ENCODE peak calls at places on chromosomes 3 and 15, in six cellular contexts. U, I, X, M, S and B are unnamed samples.

GRCh38 chr15:77839970-77840609 is 207.4 kb upstream of the LINGO1 start:
- DNase-seq in U (no peak), I (no peak), X (no peak), M (no peak), S (no peak), B (no peak)

GRCh38 chr15:81394609-81395008 is 20.6 kb upstream of the TMC3 start:
- DNase-seq in U (no peak), I (no peak), X (no peak), M (no peak), S (no peak), B (peak; percentile 22)

GRCh38 chr3:185353823-185354614 is 8.9 kb upstream of the MAP3K13 start:
- DNase-seq in U (peak; percentile 68), I (peak; percentile 61), X (peak; percentile 85), M (peak; percentile 55), S (peak; percentile 82), B (peak; percentile 45)

GRCh38 chr3:101676765-101677435 is at the start of gene ZBTB11:
- DNase-seq in U (peak; percentile 100), I (peak; percentile 100), X (peak; percentile 100), M (peak; percentile 100), S (peak; percentile 100), B (peak; percentile 100)

GRCh38 chr3:193553606-193554005 is 1.1 kb downstream of the ATP13A4 start:
- DNase-seq in U (no peak), I (no peak), X (no peak), M (no peak), S (no peak), B (no peak)

GRCh38 chr3:19811689-19812088 is 122.3 kb downstream of the EFHB start:
- DNase-seq in U (no peak), I (no peak), X (no peak), M (no peak), S (no peak), B (no peak)

GRCh38 chr3:11145888-11146287 is 8.4 kb upstream of the HRH1 start:
- DNase-seq in U (peak; percentile 85), I (no peak), X (peak; percentile 74), M (no peak), S (no peak), B (no peak)

GRCh38 chr3:186599142-186599784 is 13.6 kb upstream of the AHSG start:
- DNase-seq in U (no peak), I (no peak), X (no peak), M (no peak), S (no peak), B (no peak)

GRCh38 chr15:67833504-67834248 is 6.2 kb downstream of the RNU6-1 start:
- DNase-seq in U (peak; percentile 47), I (peak; percentile 50), X (peak; percentile 48), M (no peak), S (peak; percentile 50), B (peak; percentile 48)

GRCh38 chr3:79392479-79392878 is 375.3 kb downstream of the ROBO1 start:
- DNase-seq in U (no peak), I (no peak), X (no peak), M (no peak), S (no peak), B (no peak)

GRCh38 chr3:129868912-129869311 is 24.6 kb downstream of the TMCC1 start:
- DNase-seq in U (no peak), I (no peak), X (no peak), M (no peak), S (no peak), B (no peak)

GRCh38 chr3:128197855-128198254 is 44.6 kb downstream of the EEFSEC start:
- DNase-seq in U (no peak), I (no peak), X (no peak), M (no peak), S (no peak), B (no peak)

GRCh38 chr3:122310361-122310760 is 14.7 kb upstream of the CSTA start:
- DNase-seq in U (no peak), I (no peak), X (no peak), M (no peak), S (no peak), B (no peak)

GRCh38 chr15:48400086-48400485 is 68.9 kb downstream of the DUT start:
- DNase-seq in U (no peak), I (no peak), X (no peak), M (no peak), S (no peak), B (no peak)

GRCh38 chr15:55649058-55649423 is 60.9 kb upstream of the PYGO1 start:
- DNase-seq in U (no peak), I (no peak), X (no peak), M (no peak), S (no peak), B (no peak)

GRCh38 chr3:31432897-31433678 is 99.6 kb upstream of the STT3B start:
- DNase-seq in U (peak; percentile 56), I (no peak), X (no peak), M (no peak), S (no peak), B (peak; percentile 29)

GRCh38 chr15:35885870-35886269 is 339.9 kb upstream of the DPH6 start:
- DNase-seq in U (no peak), I (no peak), X (no peak), M (no peak), S (no peak), B (no peak)

GRCh38 chr3:148643389-148643840 is 54.3 kb upstream of the AGTR1 start:
- DNase-seq in U (no peak), I (no peak), X (peak; percentile 80), M (no peak), S (no peak), B (no peak)

GRCh38 chr3:55486857-55487375 is at the start of gene WNT5A:
- DNase-seq in U (peak; percentile 23), I (no peak), X (peak; percentile 41), M (peak; percentile 42), S (peak; percentile 51), B (no peak)

GRCh38 chr3:115186351-115187148 is 39.5 kb upstream of the ZBTB20 start:
- DNase-seq in U (no peak), I (no peak), X (no peak), M (no peak), S (no peak), B (no peak)

GRCh38 chr3:36701249-36701572 is 63.1 kb downstream of the DCLK3 start:
- DNase-seq in U (no peak), I (no peak), X (no peak), M (no peak), S (no peak), B (no peak)

GRCh38 chr3:77038468-77038927 is 1.4 kb upstream of the ROBO2 start:
- DNase-seq in U (peak; percentile 67), I (peak; percentile 57), X (peak; percentile 77), M (peak; percentile 40), S (peak; percentile 92), B (peak; percentile 67)

GRCh38 chr3:112247900-112248299 is 46.1 kb downstream of the SLC9C1 start:
- DNase-seq in U (no peak), I (no peak), X (no peak), M (no peak), S (no peak), B (no peak)

GRCh38 chr3:64539451-64540196 is 148.2 kb downstream of the ADAMTS9 start:
- DNase-seq in U (peak; percentile 77), I (no peak), X (no peak), M (peak; percentile 36), S (peak; percentile 52), B (no peak)

GRCh38 chr3:147419062-147419701 is 10.0 kb downstream of the ZIC1 start:
- DNase-seq in U (no peak), I (no peak), X (no peak), M (no peak), S (peak; percentile 69), B (peak; percentile 26)
- TF ChIP-seq POLR2A in U (no peak), I (no peak), X (no peak), M (no peak), S (no peak), B (no peak)

GRCh38 chr15:40470423-40471104 is at the start of gene CHST14:
- DNase-seq in U (peak; percentile 58), I (no peak), X (peak; percentile 37), M (peak; percentile 75), S (peak; percentile 43), B (peak; percentile 64)
- TF ChIP-seq POLR2A in U (peak; percentile 48), I (peak; percentile 20), X (peak; percentile 42), M (peak; percentile 26), S (no peak), B (no peak)

GRCh38 chr15:85582076-85582718 is 201.8 kb downstream of the AKAP13 start:
- DNase-seq in U (peak; percentile 80), I (no peak), X (no peak), M (no peak), S (no peak), B (peak; percentile 31)

GRCh38 chr15:85581495-85581894 is 201.1 kb downstream of the AKAP13 start:
- DNase-seq in U (no peak), I (no peak), X (no peak), M (peak; percentile 69), S (peak; percentile 74), B (peak; percentile 77)

GRCh38 chr15:85579011-85579701 is 198.8 kb downstream of the AKAP13 start:
- DNase-seq in U (peak; percentile 87), I (no peak), X (no peak), M (peak; percentile 49), S (no peak), B (no peak)

GRCh38 chr15:85580914-85581313 is 200.5 kb downstream of the AKAP13 start:
- DNase-seq in U (no peak), I (no peak), X (peak; percentile 64), M (no peak), S (no peak), B (no peak)

DNA sequence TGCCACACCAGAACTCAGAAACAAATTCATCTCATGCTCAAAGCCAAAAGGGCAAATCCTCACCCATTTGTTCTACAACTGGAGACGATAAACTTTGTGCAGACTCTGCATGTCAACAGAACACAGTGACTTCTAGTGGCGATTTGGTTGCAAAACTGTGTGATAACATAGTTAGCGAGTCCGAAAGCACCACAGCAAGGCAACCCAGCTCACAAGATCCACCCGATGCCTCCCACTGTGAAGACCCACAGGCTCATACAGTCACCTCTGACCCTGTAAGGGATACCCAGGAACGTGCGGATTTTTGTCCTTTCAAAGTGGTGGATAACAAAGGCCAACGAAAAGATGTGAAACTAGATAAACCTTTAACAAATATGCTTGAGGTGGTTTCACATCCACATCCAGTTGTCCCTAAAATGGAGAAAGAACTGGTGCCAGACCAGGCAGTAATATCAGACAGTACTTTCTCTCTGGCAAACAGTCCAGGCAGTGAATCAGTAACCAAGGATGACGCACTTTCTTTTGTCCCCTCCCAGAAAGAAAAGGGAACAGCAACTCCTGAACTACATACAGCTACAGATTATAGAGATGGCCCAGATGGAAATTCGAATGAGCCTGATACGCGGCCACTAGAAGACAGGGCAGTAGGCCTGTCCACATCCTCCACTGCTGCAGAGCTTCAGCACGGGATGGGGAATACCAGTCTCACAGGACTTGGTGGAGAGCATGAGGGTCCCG is 199.7 kb downstream of the AKAP13 start:
- DNase-seq in U (no peak), I (no peak), X (peak; percentile 80), M (peak; percentile 56), S (peak; percentile 56), B (peak; percentile 39)
- TF ChIP-seq POLR2A in U (no peak), I (no peak), X (no peak), M (peak; percentile 66), S (no peak), B (no peak)

DNA sequence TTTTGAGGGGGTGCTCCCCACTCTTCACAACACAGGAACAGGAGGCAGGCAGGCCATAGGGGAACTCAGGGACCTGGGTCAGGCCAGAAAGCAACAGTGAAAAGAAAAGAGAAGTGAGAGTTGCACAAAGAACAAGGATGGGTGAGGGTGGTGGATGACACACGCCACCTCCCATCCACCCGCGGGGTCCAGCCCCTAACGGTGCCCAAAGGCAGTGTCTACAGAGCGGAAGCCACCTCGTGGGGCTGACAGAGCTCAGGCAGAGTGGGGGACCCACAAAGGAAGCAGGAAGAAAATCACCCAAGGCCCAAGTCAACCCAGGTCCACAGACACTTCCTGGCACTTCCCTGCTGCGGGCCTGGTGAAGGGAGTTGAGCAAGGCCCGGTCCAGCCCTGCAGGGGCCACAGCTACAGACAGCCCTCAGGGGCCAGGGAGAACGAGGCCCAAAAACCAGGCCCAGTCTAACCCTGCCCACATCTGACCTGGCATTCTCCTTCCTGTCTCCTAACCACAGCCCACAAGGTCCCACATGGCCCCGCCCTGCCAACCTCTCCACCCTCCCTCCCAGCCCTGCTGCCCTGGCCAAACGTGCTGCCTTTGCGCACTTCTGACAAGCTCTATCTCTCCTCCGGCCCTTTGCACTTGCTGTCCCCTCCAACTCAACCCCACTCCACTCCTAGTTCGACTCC is 5.9 kb downstream of the NUP210 start:
- DNase-seq in U (no peak), I (no peak), X (no peak), M (peak; percentile 38), S (peak; percentile 15), B (no peak)
- TF ChIP-seq POLR2A in U (no peak), I (no peak), X (no peak), M (no peak), S (no peak), B (no peak)